ENCODE peak calls at places on chromosomes 11 and 22, in eight cellular contexts. N is left ventricle myocardium inferior; J is IMR-90; G is DND-41; D is CD4-positive, alpha-beta memory T cell; T is stomach; L is GM23248; R is naive thymus-derived CD4-positive, alpha-beta T cell. K is an unnamed sample. For H3K4me1 and H3K9me3, the result is how much of the 10 kb centered on the place peaks cover.

GRCh38 chr11:117872962-117873827 is 3.3 kb downstream of the FXYD6 start:
- DNase-seq in N (no peak), J (no peak), G (peak), D (no peak), T (no peak), L (no peak), R (no peak), K (no peak)

GRCh38 chr11:47443028-47443700 is 5.8 kb downstream of the RAPSN start:
- DNase-seq in N (no peak), J (no peak), G (peak), D (no peak), T (no peak), L (no peak), R (no peak), K (no peak)

GRCh38 chr11:73236879-73237278 is 18.8 kb downstream of the P2RY2 start:
- DNase-seq in N (peak), J (peak), G (peak), D (no peak), T (peak), L (peak), R (no peak), K (peak)

GRCh38 chr11:94595061-94595460 is 27.9 kb downstream of the PIWIL4 start:
- DNase-seq in N (no peak), J (no peak), G (no peak), D (no peak), T (no peak), L (no peak), R (no peak), K (no peak)

GRCh38 chr11:72446929-72447753 is 12.8 kb upstream of the CLPB start:
- DNase-seq in N (no peak), J (peak), G (no peak), D (peak), T (no peak), L (peak), R (peak), K (peak)

GRCh38 chr22:23376256-23376655 is 195.9 kb downstream of the BCR start:
- DNase-seq in N (no peak), J (no peak), G (peak), D (no peak), T (no peak), L (peak), R (no peak), K (peak)

GRCh38 chr11:118373263-118373662 is 13.9 kb downstream of the UBE4A start:
- DNase-seq in N (no peak), J (no peak), G (no peak), D (no peak), T (no peak), L (no peak), R (no peak), K (no peak)

GRCh38 chr11:17734986-17735822 is 623 bp downstream of the KCNC1 start:
- DNase-seq in N (peak), J (peak), G (no peak), D (no peak), T (peak), L (peak), R (no peak), K (peak)

GRCh38 chr11:120911943-120912342 is 112.0 kb upstream of the TBCEL start:
- DNase-seq in N (no peak), J (no peak), G (no peak), D (no peak), T (no peak), L (no peak), R (no peak), K (no peak)

GRCh38 chr11:497565-498296 is 9.3 kb downstream of the RNH1 start:
- DNase-seq in N (peak), J (no peak), G (no peak), D (no peak), T (no peak), L (no peak), R (no peak), K (no peak)

GRCh38 chr11:47269829-47270305 is at the start of gene MADD:
- DNase-seq in N (peak), J (peak), G (peak), D (peak), T (peak), L (peak), R (peak), K (peak)

GRCh38 chr11:118382954-118383353 is 18.5 kb upstream of the ATP5MG start:
- DNase-seq in N (no peak), J (no peak), G (no peak), D (no peak), T (no peak), L (no peak), R (no peak), K (no peak)

GRCh38 chr11:69104212-69104855 is 51.4 kb upstream of the SMIM38 start:
- DNase-seq in N (no peak), J (no peak), G (no peak), D (no peak), T (no peak), L (no peak), R (no peak), K (no peak)

GRCh38 chr11:61021661-61022212 is 50.3 kb downstream of the CD6 start:
- DNase-seq in N (no peak), J (no peak), G (peak), D (peak), T (peak), L (no peak), R (peak), K (peak)

GRCh38 chr11:71977743-71978418 is 20.8 kb upstream of the IL18BP start:
- DNase-seq in N (no peak), J (peak), G (peak), D (peak), T (peak), L (peak), R (peak), K (peak)

GRCh38 chr11:46694095-46694494 is 6.3 kb downstream of the ARHGAP1 start:
- DNase-seq in N (no peak), J (no peak), G (no peak), D (no peak), T (no peak), L (no peak), R (no peak), K (no peak)

GRCh38 chr22:50216684-50217520 is 16.1 kb downstream of the SELENOO start:
- DNase-seq in N (no peak), J (no peak), G (no peak), D (no peak), T (no peak), L (no peak), R (no peak), K (no peak)

GRCh38 chr22:40180403-40180802 is 2.7 kb downstream of the TNRC6B start:
- DNase-seq in N (no peak), J (no peak), G (no peak), D (no peak), T (no peak), L (peak), R (no peak), K (no peak)
- H3K27ac ChIP-seq in N (peak), J (no peak), G (peak), D (peak), T (no peak), L (peak), R (peak), K (peak)

GRCh38 chr11:2377511-2378443 is 667 bp downstream of the CD81 start:
- DNase-seq in N (peak), J (peak), G (peak), D (peak), T (peak), L (peak), R (peak), K (no peak)
- H3K4me1 ChIP-seq in N (half or more), J (under half), G (under half), D (under half), T (half or more), L (under half), R (under half), K (under half)

GRCh38 chr11:110424775-110425444 is 4.8 kb upstream of the FDX1 start:
- DNase-seq in N (no peak), J (no peak), G (no peak), D (no peak), T (no peak), L (no peak), R (no peak), K (no peak)

GRCh38 chr11:110428040-110428439 is 1.7 kb upstream of the FDX1 start:
- DNase-seq in N (no peak), J (no peak), G (no peak), D (no peak), T (no peak), L (no peak), R (no peak), K (no peak)

GRCh38 chr11:110425751-110426545 is 3.8 kb upstream of the FDX1 start:
- DNase-seq in N (no peak), J (peak), G (no peak), D (no peak), T (no peak), L (peak), R (no peak), K (no peak)

GRCh38 chr11:110422306-110422924 is 7.3 kb upstream of the FDX1 start:
- DNase-seq in N (no peak), J (no peak), G (no peak), D (no peak), T (no peak), L (no peak), R (no peak), K (no peak)
- H3K9me3 ChIP-seq in N (under half), J (under half), G (under half), D (under half), T (under half), L (under half), R (under half), K (under half)

GRCh38 chr22:41343300-41343699 is 38.4 kb upstream of the TEF start:
- DNase-seq in N (no peak), J (no peak), G (no peak), D (no peak), T (no peak), L (no peak), R (no peak), K (no peak)

GRCh38 chr22:41340357-41340756 is 39.0 kb downstream of the ZC3H7B start:
- DNase-seq in N (no peak), J (no peak), G (no peak), D (no peak), T (no peak), L (no peak), R (no peak), K (no peak)

GRCh38 chr22:41339823-41340222 is 38.5 kb downstream of the ZC3H7B start:
- DNase-seq in N (no peak), J (no peak), G (no peak), D (no peak), T (no peak), L (no peak), R (no peak), K (no peak)

GRCh38 chr22:41341990-41342389 is 39.8 kb upstream of the TEF start:
- DNase-seq in N (no peak), J (peak), G (peak), D (no peak), T (no peak), L (no peak), R (no peak), K (no peak)

DNA sequence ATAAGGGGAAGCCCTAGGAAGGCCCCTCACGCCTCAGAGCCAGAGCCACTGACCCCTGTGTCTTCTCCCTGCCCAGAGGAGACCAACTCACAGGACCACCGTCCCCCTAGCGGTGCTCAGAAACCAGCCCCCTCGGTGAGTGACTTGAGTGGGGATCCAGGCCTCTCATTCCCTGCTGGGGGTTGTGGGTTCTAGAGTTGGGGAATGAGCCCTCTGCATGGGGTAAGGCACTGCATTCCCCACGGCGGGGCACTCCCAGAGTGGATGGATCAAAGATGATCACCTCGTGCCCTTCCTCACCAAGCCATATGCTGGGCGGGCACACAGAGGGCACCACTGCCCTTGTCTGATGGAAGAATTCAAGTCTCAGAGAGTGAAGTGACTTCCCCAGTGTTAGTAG is 39.7 kb downstream of the ZC3H7B start:
- DNase-seq in N (no peak), J (no peak), G (no peak), D (no peak), T (no peak), L (no peak), R (no peak), K (no peak)
- H3K27ac ChIP-seq in N (no peak), J (no peak), G (no peak), D (no peak), T (no peak), L (no peak), R (no peak), K (no peak)

DNA sequence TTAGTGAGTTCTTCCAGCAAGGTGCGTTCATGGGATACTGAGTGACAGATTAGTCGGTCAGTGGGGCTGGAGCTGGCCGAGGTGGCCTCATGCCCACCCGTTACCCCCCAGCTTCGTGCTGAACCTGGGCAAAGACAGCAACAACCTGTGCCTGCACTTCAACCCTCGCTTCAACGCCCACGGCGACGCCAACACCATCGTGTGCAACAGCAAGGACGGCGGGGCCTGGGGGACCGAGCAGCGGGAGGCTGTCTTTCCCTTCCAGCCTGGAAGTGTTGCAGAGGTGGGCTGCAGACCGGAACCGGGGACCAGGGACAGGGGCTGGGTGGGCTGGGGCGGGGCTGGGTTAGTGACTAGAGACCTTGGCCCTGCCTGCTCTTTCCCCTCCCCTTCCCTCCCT is 2.9 kb downstream of the LGALS1 start:
- DNase-seq in N (no peak), J (no peak), G (no peak), D (no peak), T (no peak), L (no peak), R (no peak), K (no peak)
- H3K4me1 ChIP-seq in N (half or more), J (under half), G (under half), D (under half), T (half or more), L (under half), R (under half), K (under half)

GRCh38 chr11:58807358-58807757 is 37.1 kb downstream of the GLYATL2 start:
- DNase-seq in N (no peak), J (no peak), G (no peak), D (no peak), T (no peak), L (peak), R (no peak), K (no peak)
- H3K9me3 ChIP-seq in N (under half), J (under half), G (under half), D (under half), T (under half), L (under half), R (under half), K (under half)

GRCh38 chr11:77467993-77468392 is 5.9 kb downstream of the PAK1 start:
- DNase-seq in N (no peak), J (no peak), G (no peak), D (no peak), T (no peak), L (peak), R (no peak), K (peak)
- H3K27ac ChIP-seq in N (no peak), J (no peak), G (no peak), D (no peak), T (no peak), L (no peak), R (no peak), K (no peak)

GRCh38 chr22:37314315-37315046 is 32.2 kb downstream of the CYTH4 start:
- DNase-seq in N (no peak), J (no peak), G (peak), D (peak), T (no peak), L (no peak), R (peak), K (no peak)
- H3K4me1 ChIP-seq in N (under half), J (under half), G (under half), D (half or more), T (under half), L (under half), R (under half), K (under half)

K was measured in small intestine.